ENCODE peak calls at places on chromosomes 5 and 9, in seven cellular contexts. One of them, this sample, is unnamed.
A peak's percentile ranks its signal among the peaks of the same experiment; 100 is the strongest.

GRCh38 chr9:105053209-105053652 is 125.3 kb upstream of the ABCA1 start:
- DNase-seq in mammary epithelial cell: peak; percentile 92
- DNase-seq in heart right ventricle: no peak
- DNase-seq in body of pancreas: no peak
- DNase-seq in lower lobe of right lung: no peak
- DNase-seq in SK-N-SH: no peak
- DNase-seq in breast epithelium: no peak
- DNase-seq in this sample: peak; percentile 85

GRCh38 chr5:54470191-54470590 is 14.7 kb downstream of the HSPB3 start:
- DNase-seq in mammary epithelial cell: no peak
- DNase-seq in SK-N-SH: no peak
- DNase-seq in heart right ventricle: no peak
- DNase-seq in lower lobe of right lung: no peak
- DNase-seq in body of pancreas: no peak
- DNase-seq in breast epithelium: no peak
- DNase-seq in this sample: no peak

GRCh38 chr9:129482521-129483466 is 138.1 kb downstream of the C9orf50 start:
- DNase-seq in mammary epithelial cell: peak; percentile 80
- DNase-seq in SK-N-SH: peak; percentile 90
- DNase-seq in body of pancreas: peak; percentile 93
- DNase-seq in lower lobe of right lung: peak; percentile 84
- DNase-seq in heart right ventricle: peak; percentile 84
- DNase-seq in breast epithelium: peak; percentile 87
- DNase-seq in this sample: no peak

GRCh38 chr5:115578657-115579056 is 23.6 kb downstream of the TICAM2 start:
- DNase-seq in lower lobe of right lung: no peak
- DNase-seq in heart right ventricle: no peak
- DNase-seq in mammary epithelial cell: no peak
- DNase-seq in body of pancreas: no peak
- DNase-seq in breast epithelium: no peak
- DNase-seq in SK-N-SH: no peak
- DNase-seq in this sample: no peak

GRCh38 chr5:31478901-31479300 is 53.0 kb downstream of the DROSHA start:
- DNase-seq in body of pancreas: no peak
- DNase-seq in SK-N-SH: no peak
- DNase-seq in mammary epithelial cell: no peak
- DNase-seq in breast epithelium: no peak
- DNase-seq in heart right ventricle: no peak
- DNase-seq in lower lobe of right lung: no peak
- DNase-seq in this sample: no peak

GRCh38 chr9:13113201-13113600 is 166.3 kb downstream of the MPDZ start:
- DNase-seq in body of pancreas: no peak
- DNase-seq in SK-N-SH: no peak
- DNase-seq in heart right ventricle: no peak
- DNase-seq in lower lobe of right lung: no peak
- DNase-seq in breast epithelium: no peak
- DNase-seq in mammary epithelial cell: no peak
- DNase-seq in this sample: no peak

GRCh38 chr5:43305948-43306563 is 7.2 kb downstream of the HMGCS1 start:
- DNase-seq in breast epithelium: no peak
- DNase-seq in heart right ventricle: no peak
- DNase-seq in SK-N-SH: peak; percentile 27
- DNase-seq in body of pancreas: no peak
- DNase-seq in lower lobe of right lung: no peak
- DNase-seq in mammary epithelial cell: no peak
- DNase-seq in this sample: no peak

GRCh38 chr5:139104577-139105271 is 93.4 kb downstream of the SIL1 start:
- DNase-seq in body of pancreas: peak; percentile 22
- DNase-seq in mammary epithelial cell: peak; percentile 81
- DNase-seq in heart right ventricle: peak; percentile 31
- DNase-seq in breast epithelium: peak; percentile 83
- DNase-seq in lower lobe of right lung: no peak
- DNase-seq in SK-N-SH: no peak
- DNase-seq in this sample: peak; percentile 41

GRCh38 chr5:115467631-115468030 is 76.9 kb downstream of the FEM1C start:
- DNase-seq in mammary epithelial cell: no peak
- DNase-seq in body of pancreas: no peak
- DNase-seq in SK-N-SH: no peak
- DNase-seq in lower lobe of right lung: no peak
- DNase-seq in breast epithelium: no peak
- DNase-seq in heart right ventricle: no peak
- DNase-seq in this sample: no peak

GRCh38 chr5:135208555-135209494 is 174.8 kb upstream of the PITX1 start:
- DNase-seq in heart right ventricle: no peak
- DNase-seq in breast epithelium: peak; percentile 15
- DNase-seq in body of pancreas: no peak
- DNase-seq in SK-N-SH: no peak
- DNase-seq in lower lobe of right lung: no peak
- DNase-seq in mammary epithelial cell: peak; percentile 74
- DNase-seq in this sample: no peak

GRCh38 chr5:179176571-179177230 is 116.5 kb downstream of the ZNF354C start:
- DNase-seq in body of pancreas: no peak
- DNase-seq in mammary epithelial cell: no peak
- DNase-seq in breast epithelium: peak; percentile 85
- DNase-seq in heart right ventricle: no peak
- DNase-seq in SK-N-SH: no peak
- DNase-seq in lower lobe of right lung: peak; percentile 24
- DNase-seq in this sample: no peak

GRCh38 chr5:178288373-178289368 is 56.1 kb upstream of the PHYKPL start:
- DNase-seq in heart right ventricle: peak; percentile 7
- DNase-seq in mammary epithelial cell: peak; percentile 61
- DNase-seq in lower lobe of right lung: peak; percentile 50
- DNase-seq in breast epithelium: peak; percentile 77
- DNase-seq in body of pancreas: no peak
- DNase-seq in SK-N-SH: no peak
- DNase-seq in this sample: peak; percentile 87

GRCh38 chr5:15620501-15620900 is 120.5 kb downstream of the FBXL7 start:
- DNase-seq in breast epithelium: no peak
- DNase-seq in heart right ventricle: no peak
- DNase-seq in mammary epithelial cell: no peak
- DNase-seq in lower lobe of right lung: no peak
- DNase-seq in SK-N-SH: no peak
- DNase-seq in body of pancreas: no peak
- DNase-seq in this sample: no peak

GRCh38 chr5:98585661-98586310 is 187.7 kb upstream of the RGMB start:
- DNase-seq in mammary epithelial cell: no peak
- DNase-seq in body of pancreas: no peak
- DNase-seq in breast epithelium: no peak
- DNase-seq in SK-N-SH: no peak
- DNase-seq in heart right ventricle: no peak
- DNase-seq in lower lobe of right lung: no peak
- DNase-seq in this sample: no peak

GRCh38 chr5:31317642-31318041 is 124.2 kb downstream of the CDH6 start:
- DNase-seq in SK-N-SH: no peak
- DNase-seq in mammary epithelial cell: no peak
- DNase-seq in heart right ventricle: no peak
- DNase-seq in lower lobe of right lung: no peak
- DNase-seq in breast epithelium: no peak
- DNase-seq in body of pancreas: no peak
- DNase-seq in this sample: no peak

GRCh38 chr9:136380381-136380780 is 6.9 kb upstream of the CARD9 start:
- DNase-seq in heart right ventricle: no peak
- DNase-seq in breast epithelium: no peak
- DNase-seq in mammary epithelial cell: no peak
- DNase-seq in body of pancreas: no peak
- DNase-seq in lower lobe of right lung: no peak
- DNase-seq in SK-N-SH: no peak
- DNase-seq in this sample: no peak

GRCh38 chr5:57225553-57225952 is 51.7 kb downstream of the GPBP1 start:
- DNase-seq in SK-N-SH: no peak
- DNase-seq in breast epithelium: no peak
- DNase-seq in heart right ventricle: no peak
- DNase-seq in body of pancreas: no peak
- DNase-seq in lower lobe of right lung: no peak
- DNase-seq in mammary epithelial cell: no peak
- DNase-seq in this sample: no peak

GRCh38 chr5:94072116-94072515 is 330.7 kb upstream of the POU5F2 start:
- DNase-seq in mammary epithelial cell: peak; percentile 1
- DNase-seq in breast epithelium: no peak
- DNase-seq in body of pancreas: no peak
- DNase-seq in heart right ventricle: no peak
- DNase-seq in lower lobe of right lung: no peak
- DNase-seq in SK-N-SH: no peak
- DNase-seq in this sample: no peak

GRCh38 chr5:10633271-10634049 is 69.6 kb downstream of the ANKRD33B start:
- DNase-seq in breast epithelium: no peak
- DNase-seq in body of pancreas: no peak
- DNase-seq in SK-N-SH: no peak
- DNase-seq in mammary epithelial cell: no peak
- DNase-seq in heart right ventricle: no peak
- DNase-seq in lower lobe of right lung: no peak
- DNase-seq in this sample: no peak

GRCh38 chr9:1442105-1442504 is 391.9 kb downstream of the DMRT2 start:
- DNase-seq in body of pancreas: no peak
- DNase-seq in lower lobe of right lung: no peak
- DNase-seq in mammary epithelial cell: no peak
- DNase-seq in SK-N-SH: no peak
- DNase-seq in heart right ventricle: no peak
- DNase-seq in breast epithelium: no peak
- DNase-seq in this sample: no peak

GRCh38 chr5:118447350-118447749 is 541.0 kb downstream of the DTWD2 start:
- DNase-seq in mammary epithelial cell: peak; percentile 24
- DNase-seq in heart right ventricle: no peak
- DNase-seq in SK-N-SH: no peak
- DNase-seq in lower lobe of right lung: no peak
- DNase-seq in body of pancreas: no peak
- DNase-seq in breast epithelium: no peak
- DNase-seq in this sample: no peak

GRCh38 chr9:117734523-117735314 is 30.5 kb downstream of the TLR4 start:
- DNase-seq in mammary epithelial cell: peak; percentile 25
- DNase-seq in lower lobe of right lung: no peak
- DNase-seq in body of pancreas: no peak
- DNase-seq in heart right ventricle: no peak
- DNase-seq in breast epithelium: no peak
- DNase-seq in SK-N-SH: no peak
- DNase-seq in this sample: no peak

GRCh38 chr5:22465177-22465576 is 388.0 kb downstream of the CDH12 start:
- DNase-seq in heart right ventricle: no peak
- DNase-seq in mammary epithelial cell: peak; percentile 63
- DNase-seq in SK-N-SH: no peak
- DNase-seq in lower lobe of right lung: no peak
- DNase-seq in breast epithelium: no peak
- DNase-seq in body of pancreas: no peak
- DNase-seq in this sample: no peak

GRCh38 chr5:149166128-149166527 is 24.8 kb downstream of the ABLIM3 start:
- DNase-seq in heart right ventricle: no peak
- DNase-seq in breast epithelium: no peak
- DNase-seq in SK-N-SH: no peak
- DNase-seq in lower lobe of right lung: no peak
- DNase-seq in mammary epithelial cell: peak; percentile 28
- DNase-seq in body of pancreas: no peak
- DNase-seq in this sample: no peak

GRCh38 chr5:96823900-96824351 is 16.2 kb upstream of the ERAP1 start:
- DNase-seq in SK-N-SH: peak; percentile 51
- DNase-seq in body of pancreas: no peak
- DNase-seq in lower lobe of right lung: no peak
- DNase-seq in mammary epithelial cell: peak; percentile 99
- DNase-seq in breast epithelium: peak; percentile 32
- DNase-seq in heart right ventricle: no peak
- DNase-seq in this sample: peak; percentile 90

GRCh38 chr5:155729684-155730059 is 597.3 kb upstream of the SGCD start:
- DNase-seq in heart right ventricle: peak; percentile 75
- DNase-seq in lower lobe of right lung: peak; percentile 26
- DNase-seq in SK-N-SH: peak; percentile 26
- DNase-seq in breast epithelium: peak; percentile 24
- DNase-seq in mammary epithelial cell: no peak
- DNase-seq in body of pancreas: no peak
- DNase-seq in this sample: no peak

GRCh38 chr5:180829711-180830110 is 27.1 kb upstream of the MGAT1 start:
- DNase-seq in mammary epithelial cell: no peak
- DNase-seq in breast epithelium: no peak
- DNase-seq in lower lobe of right lung: no peak
- DNase-seq in body of pancreas: no peak
- DNase-seq in heart right ventricle: no peak
- DNase-seq in SK-N-SH: no peak
- DNase-seq in this sample: no peak

GRCh38 chr5:102628449-102629175 is 126.5 kb upstream of the PAM start:
- DNase-seq in lower lobe of right lung: no peak
- DNase-seq in heart right ventricle: no peak
- DNase-seq in body of pancreas: no peak
- DNase-seq in breast epithelium: no peak
- DNase-seq in SK-N-SH: no peak
- DNase-seq in mammary epithelial cell: peak; percentile 72
- DNase-seq in this sample: peak; percentile 27

GRCh38 chr5:178404987-178405386 is 172.4 kb upstream of the PHYKPL start:
- DNase-seq in SK-N-SH: no peak
- DNase-seq in body of pancreas: no peak
- DNase-seq in heart right ventricle: no peak
- DNase-seq in mammary epithelial cell: peak; percentile 7
- DNase-seq in breast epithelium: no peak
- DNase-seq in lower lobe of right lung: no peak
- DNase-seq in this sample: peak; percentile 60

GRCh38 chr5:90551376-90551775 is 7.2 kb upstream of the ADGRV1 start:
- DNase-seq in body of pancreas: no peak
- DNase-seq in breast epithelium: no peak
- DNase-seq in heart right ventricle: no peak
- DNase-seq in SK-N-SH: no peak
- DNase-seq in mammary epithelial cell: no peak
- DNase-seq in lower lobe of right lung: no peak
- DNase-seq in this sample: no peak
- H3K27ac ChIP-seq in body of pancreas: no peak overlapping the region
- H3K27ac ChIP-seq in breast epithelium: no peak overlapping the region
- H3K27ac ChIP-seq in heart right ventricle: no peak overlapping the region
- H3K27ac ChIP-seq in SK-N-SH: no peak overlapping the region
- H3K27ac ChIP-seq in mammary epithelial cell: no peak overlapping the region
- H3K27ac ChIP-seq in lower lobe of right lung: no peak overlapping the region
- H3K27ac ChIP-seq in this sample: no peak overlapping the region

GRCh38 chr5:143176048-143176447 is 227.4 kb downstream of the NR3C1 start:
- DNase-seq in SK-N-SH: no peak
- DNase-seq in mammary epithelial cell: no peak
- DNase-seq in heart right ventricle: no peak
- DNase-seq in breast epithelium: no peak
- DNase-seq in lower lobe of right lung: no peak
- DNase-seq in body of pancreas: no peak
- DNase-seq in this sample: no peak
- H3K27ac ChIP-seq in SK-N-SH: peak overlapping the region; percentile 88
- H3K27ac ChIP-seq in mammary epithelial cell: peak overlapping the region; percentile 97
- H3K27ac ChIP-seq in heart right ventricle: no peak overlapping the region
- H3K27ac ChIP-seq in breast epithelium: no peak overlapping the region
- H3K27ac ChIP-seq in lower lobe of right lung: no peak overlapping the region
- H3K27ac ChIP-seq in body of pancreas: no peak overlapping the region
- H3K27ac ChIP-seq in this sample: no peak overlapping the region

GRCh38 chr5:126599499-126599898 is 1.2 kb upstream of the PHAX start:
- DNase-seq in lower lobe of right lung: no peak
- DNase-seq in body of pancreas: no peak
- DNase-seq in mammary epithelial cell: no peak
- DNase-seq in breast epithelium: no peak
- DNase-seq in heart right ventricle: no peak
- DNase-seq in SK-N-SH: no peak
- DNase-seq in this sample: no peak
- H3K27ac ChIP-seq in lower lobe of right lung: no peak overlapping the region
- H3K27ac ChIP-seq in body of pancreas: no peak overlapping the region
- H3K27ac ChIP-seq in mammary epithelial cell: no peak overlapping the region
- H3K27ac ChIP-seq in breast epithelium: peak overlapping the region; percentile 64
- H3K27ac ChIP-seq in heart right ventricle: no peak overlapping the region
- H3K27ac ChIP-seq in SK-N-SH: no peak overlapping the region
- H3K27ac ChIP-seq in this sample: peak overlapping the region; percentile 97

DNA sequence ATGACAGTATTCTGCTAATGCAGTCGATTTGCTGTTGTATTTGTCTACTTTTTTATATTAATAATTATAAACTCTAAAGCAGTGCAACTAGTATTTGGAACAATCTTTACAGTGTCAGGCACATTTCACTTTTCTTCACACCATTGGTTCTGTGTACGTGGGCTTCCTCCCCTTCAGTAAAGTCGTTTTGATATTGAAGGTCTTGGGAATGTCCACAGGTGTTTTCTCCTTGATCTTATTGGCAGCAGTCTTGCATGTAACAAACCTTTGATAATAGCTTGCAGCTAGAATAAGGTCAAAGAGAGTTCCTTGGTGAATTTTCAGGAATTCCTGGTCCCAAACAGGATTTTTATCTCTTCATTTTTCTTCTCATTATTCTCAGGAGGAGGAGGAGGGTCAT is 12.2 kb downstream of the DDX4 start:
- DNase-seq in lower lobe of right lung: no peak
- DNase-seq in SK-N-SH: no peak
- DNase-seq in mammary epithelial cell: no peak
- DNase-seq in heart right ventricle: no peak
- DNase-seq in breast epithelium: no peak
- DNase-seq in body of pancreas: no peak
- DNase-seq in this sample: no peak
- H3K27ac ChIP-seq in lower lobe of right lung: no peak overlapping the region
- H3K27ac ChIP-seq in SK-N-SH: no peak overlapping the region
- H3K27ac ChIP-seq in mammary epithelial cell: no peak overlapping the region
- H3K27ac ChIP-seq in heart right ventricle: no peak overlapping the region
- H3K27ac ChIP-seq in breast epithelium: no peak overlapping the region
- H3K27ac ChIP-seq in body of pancreas: peak overlapping the region; percentile 46
- H3K27ac ChIP-seq in this sample: no peak overlapping the region

This sample was measured in epithelial cell of prostate.